ENCODE peak calls at places on chromosomes 1 and 21, in nine cellular contexts. I, G, Q, D, O, A, X, P and C are unnamed samples.

GRCh38 chr1:2631136-2632050 is 1.4 kb downstream of the MMEL1 start:
- DNase-seq in A (peak), I (no peak), G (no peak), X (no peak), D (no peak), O (no peak), Q (no peak), P (no peak), C (no peak)

GRCh38 chr1:241799414-241799813 is 48.6 kb upstream of the EXO1 start:
- DNase-seq in I (no peak), O (no peak), Q (no peak), P (peak), A (no peak), X (peak), D (no peak), G (no peak), C (no peak)

GRCh38 chr1:23417570-23417969 is 7.0 kb downstream of the TCEA3 start:
- DNase-seq in Q (no peak), I (peak), A (no peak), G (no peak), P (no peak), X (no peak), O (no peak), D (peak), C (no peak)

GRCh38 chr1:190747643-190748186 is 270.1 kb upstream of the BRINP3 start:
- DNase-seq in Q (no peak), O (peak), G (peak), P (peak), X (peak), I (no peak), D (no peak), A (no peak), C (no peak)

GRCh38 chr1:94237291-94238226 is at the start of gene ARHGAP29:
- DNase-seq in D (no peak), A (peak), X (peak), P (peak), I (peak), O (peak), G (peak), Q (peak), C (peak)

GRCh38 chr21:38869946-38870345 is 64.2 kb downstream of the ETS2 start:
- DNase-seq in P (peak), G (no peak), O (no peak), X (peak), A (no peak), D (no peak), Q (no peak), I (no peak), C (peak)

GRCh38 chr1:90510143-90510542 is 207.0 kb downstream of the BARHL2 start:
- DNase-seq in X (no peak), O (no peak), I (no peak), A (no peak), Q (no peak), D (no peak), G (no peak), P (no peak), C (no peak)

GRCh38 chr1:232547938-232548484 is 81.9 kb downstream of the SIPA1L2 start:
- DNase-seq in X (no peak), G (no peak), D (no peak), Q (no peak), O (no peak), I (no peak), P (peak), A (no peak), C (no peak)

GRCh38 chr1:213014642-213015041 is 1.0 kb downstream of the ANGEL2 start:
- DNase-seq in P (peak), D (no peak), A (no peak), I (peak), G (peak), X (peak), Q (no peak), O (peak), C (peak)

GRCh38 chr21:14864211-14865021 is 200.4 kb downstream of the NRIP1 start:
- DNase-seq in I (peak), A (no peak), Q (peak), G (peak), D (no peak), O (peak), P (peak), X (peak), C (peak)

GRCh38 chr1:36323636-36324321 is at the start of gene EVA1B:
- DNase-seq in D (no peak), P (peak), Q (peak), O (peak), A (no peak), X (peak), G (peak), I (peak), C (peak)

GRCh38 chr1:118503747-118504146 is 318.7 kb upstream of the SPAG17 start:
- DNase-seq in I (no peak), O (no peak), X (no peak), P (no peak), G (no peak), Q (no peak), A (no peak), D (no peak), C (no peak)

GRCh38 chr1:201480231-201481003 is 11.4 kb upstream of the PHLDA3 start:
- DNase-seq in Q (peak), X (peak), D (no peak), O (peak), P (no peak), G (no peak), I (no peak), A (peak), C (peak)

GRCh38 chr1:230160957-230161771 is 94.1 kb downstream of the GALNT2 start:
- DNase-seq in O (peak), D (no peak), I (no peak), G (peak), P (peak), X (no peak), Q (no peak), A (no peak), C (no peak)

GRCh38 chr1:119327436-119328155 is 41.0 kb upstream of the HAO2 start:
- DNase-seq in G (peak), A (no peak), Q (peak), D (peak), I (peak), X (peak), P (no peak), O (peak), C (peak)

GRCh38 chr1:4140821-4141220 is 240.7 kb upstream of the C1orf174 start:
- DNase-seq in Q (no peak), O (no peak), D (no peak), P (no peak), G (no peak), I (no peak), A (no peak), X (no peak), C (no peak)

GRCh38 chr1:23567629-23567995 is 8.3 kb upstream of the ID3 start:
- DNase-seq in O (no peak), G (no peak), I (no peak), Q (no peak), D (no peak), A (no peak), P (no peak), X (no peak), C (no peak)

GRCh38 chr21:34345892-34346291 is 17.9 kb upstream of the KCNE2 start:
- DNase-seq in Q (no peak), O (peak), A (no peak), X (no peak), I (no peak), D (no peak), P (peak), G (no peak), C (no peak)

GRCh38 chr1:94321662-94322061 is 84.3 kb upstream of the ARHGAP29 start:
- DNase-seq in P (no peak), A (no peak), Q (no peak), G (no peak), D (peak), X (no peak), I (peak), O (no peak), C (no peak)

GRCh38 chr1:201309420-201309819 is 26.1 kb downstream of the PKP1 start:
- DNase-seq in O (peak), Q (no peak), D (no peak), G (peak), I (peak), P (peak), A (peak), X (peak), C (peak)

GRCh38 chr21:42406201-42406601 is 2.5 kb downstream of the UBASH3A start:
- DNase-seq in I (no peak), X (no peak), P (no peak), D (no peak), G (no peak), A (no peak), Q (no peak), O (no peak), C (no peak)

GRCh38 chr1:91781916-91782622 is 103.9 kb downstream of the TGFBR3 start:
- DNase-seq in D (no peak), X (peak), O (peak), Q (no peak), A (no peak), P (peak), G (no peak), I (no peak), C (peak)

GRCh38 chr1:6321205-6321604 is 60.3 kb upstream of the GPR153 start:
- DNase-seq in G (no peak), I (no peak), O (no peak), D (no peak), Q (no peak), X (no peak), P (no peak), A (no peak), C (no peak)

GRCh38 chr1:182107218-182107617 is 45.7 kb upstream of the ZNF648 start:
- DNase-seq in G (no peak), O (no peak), I (no peak), Q (no peak), P (no peak), D (no peak), A (no peak), X (no peak), C (no peak)

GRCh38 chr1:52032785-52033131 is 852 bp downstream of the KTI12 start:
- DNase-seq in A (peak), O (peak), Q (peak), G (peak), P (peak), X (peak), D (no peak), I (peak), C (peak)

GRCh38 chr1:107277022-107277421 is 136.2 kb downstream of the NTNG1 start:
- DNase-seq in A (no peak), Q (no peak), G (peak), P (peak), D (peak), O (peak), I (peak), X (peak), C (peak)

GRCh38 chr1:148318123-148318899 is 164.8 kb downstream of the PPIAL4G start:
- DNase-seq in A (no peak), G (peak), O (peak), I (no peak), P (no peak), X (no peak), Q (peak), D (no peak), C (no peak)

GRCh38 chr1:200938955-200939354 is 44.3 kb downstream of the INAVA start:
- DNase-seq in G (peak), P (no peak), I (no peak), Q (no peak), D (no peak), O (peak), X (no peak), A (no peak), C (peak)

GRCh38 chr1:78329475-78329874 is 161.3 kb upstream of the PTGFR start:
- DNase-seq in X (no peak), D (no peak), Q (no peak), G (no peak), I (no peak), A (no peak), O (no peak), P (no peak), C (no peak)

GRCh38 chr1:240577095-240577494 is 34.9 kb downstream of the GREM2 start:
- DNase-seq in O (no peak), X (no peak), I (no peak), A (no peak), P (no peak), Q (no peak), D (no peak), G (no peak), C (no peak)

GRCh38 chr1:169610858-169611257 is 19.1 kb downstream of the SELP start:
- DNase-seq in D (no peak), O (no peak), X (no peak), P (no peak), G (no peak), A (no peak), Q (no peak), I (no peak), C (no peak)

GRCh38 chr1:115679141-115679611 is 37.4 kb downstream of the VANGL1 start:
- DNase-seq in P (peak), G (peak), Q (no peak), O (peak), A (no peak), X (peak), I (no peak), D (peak), C (peak)

GRCh38 chr1:150876111-150876434 is 326 bp downstream of the ARNT start:
- DNase-seq in D (peak), A (peak), X (peak), G (peak), I (no peak), O (peak), Q (no peak), P (peak), C (peak)

GRCh38 chr1:16153999-16154673 is 1.7 kb downstream of the EPHA2 start:
- DNase-seq in P (no peak), I (no peak), X (no peak), G (no peak), O (no peak), D (no peak), A (no peak), Q (no peak), C (no peak)

GRCh38 chr1:16153110-16153998 is 2.5 kb downstream of the EPHA2 start:
- DNase-seq in P (no peak), G (no peak), D (no peak), X (no peak), Q (no peak), O (no peak), A (no peak), I (no peak), C (no peak)

GRCh38 chr1:16158025-16158424 is 2.2 kb upstream of the EPHA2 start:
- DNase-seq in Q (no peak), O (no peak), D (no peak), A (no peak), P (no peak), I (no peak), X (no peak), G (no peak), C (no peak)

GRCh38 chr1:16156848-16157495 is 1.1 kb upstream of the EPHA2 start:
- DNase-seq in D (no peak), Q (no peak), X (no peak), G (peak), P (peak), A (no peak), O (peak), I (no peak), C (peak)

GRCh38 chr1:16155537-16156410 is at the start of gene EPHA2:
- DNase-seq in A (peak), G (peak), P (peak), Q (no peak), X (peak), O (peak), D (peak), I (peak), C (peak)
- H3K4me3 ChIP-seq in A (peak), G (peak), P (peak), Q (peak), X (peak), O (peak), D (peak), I (peak), C (peak)

GRCh38 chr1:44609768-44610526 is 64.3 kb downstream of the TMEM53 start:
- DNase-seq in D (no peak), Q (no peak), I (no peak), G (no peak), X (no peak), A (no peak), P (no peak), O (no peak), C (no peak)

GRCh38 chr1:44611419-44611818 is 62.9 kb downstream of the TMEM53 start:
- DNase-seq in A (no peak), Q (no peak), I (no peak), P (no peak), D (no peak), O (no peak), X (no peak), G (no peak), C (no peak)

GRCh38 chr1:44608141-44608540 is 66.1 kb downstream of the TMEM53 start:
- DNase-seq in G (no peak), P (no peak), X (no peak), O (no peak), A (no peak), D (no peak), I (no peak), Q (no peak), C (no peak)

GRCh38 chr1:44610527-44611148 is 63.6 kb downstream of the TMEM53 start:
- DNase-seq in G (no peak), I (no peak), O (no peak), D (no peak), Q (no peak), P (no peak), A (no peak), X (no peak), C (no peak)

DNA sequence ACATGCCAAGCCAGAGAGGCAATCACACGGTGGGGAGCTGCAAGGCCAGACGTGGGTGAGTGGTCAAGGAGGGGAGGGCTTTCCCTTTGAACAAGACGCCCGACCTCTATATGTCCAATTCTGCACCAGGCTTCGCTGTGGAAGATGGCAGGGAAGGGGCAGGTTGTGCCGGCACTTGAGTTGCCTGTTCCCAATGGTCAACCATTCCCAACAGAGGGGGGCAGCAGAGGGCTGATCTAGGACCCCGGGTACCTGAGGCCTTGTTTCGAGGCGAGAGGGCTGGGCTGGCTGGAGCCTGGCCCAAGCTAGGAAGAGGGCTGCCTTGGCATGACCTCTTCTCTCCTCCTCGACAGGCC is 64.9 kb downstream of the TMEM53 start:
- DNase-seq in O (peak), I (peak), Q (no peak), P (peak), G (peak), X (peak), A (no peak), D (no peak), C (peak)
- TF ChIP-seq CTCF in O (peak), I (peak), Q (peak), P (peak), G (peak), X (peak), A (peak), D (peak), C (peak)

GRCh38 chr1:1435911-1436633 is 582 bp downstream of the VWA1 start:
- DNase-seq in A (no peak), D (no peak), Q (no peak), I (peak), G (no peak), O (no peak), X (no peak), P (no peak), C (no peak)
- H3K4me3 ChIP-seq in A (peak), D (peak), Q (peak), I (peak), G (peak), O (peak), X (peak), P (peak), C (peak)

GRCh38 chr1:113073457-113073950 is 506 bp downstream of the LRIG2 start:
- DNase-seq in O (peak), A (peak), G (peak), P (peak), D (peak), X (no peak), I (peak), Q (no peak), C (peak)
- TF ChIP-seq CTCF in O (peak), A (no peak), G (peak), P (peak), D (peak), X (peak), I (peak), Q (peak), C (peak)

DNA sequence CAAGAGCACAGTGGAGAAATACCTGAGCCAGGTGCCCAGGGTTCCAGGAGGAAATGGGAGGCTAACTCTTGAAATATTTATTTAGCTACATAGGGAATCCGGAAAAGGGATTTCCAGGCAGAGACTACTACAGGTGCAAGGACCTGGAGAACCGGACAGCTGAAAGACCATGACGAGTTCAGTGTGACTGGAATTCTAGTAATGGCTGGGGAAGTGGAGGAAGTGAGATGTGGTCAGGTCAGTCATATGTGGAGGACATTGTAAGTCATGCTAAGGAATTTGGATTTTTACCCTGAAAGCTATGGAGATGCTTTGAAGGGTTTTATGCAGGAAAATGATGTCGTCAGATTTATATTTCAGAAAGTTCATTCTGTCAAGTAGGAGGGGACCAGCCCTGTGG is 1.8 kb downstream of the CAP1 start:
- DNase-seq in G (no peak), Q (no peak), D (no peak), O (no peak), X (no peak), P (peak), A (no peak), I (no peak), C (no peak)
- H3K4me3 ChIP-seq in G (peak), Q (peak), D (peak), O (peak), X (peak), P (no peak), A (no peak), I (peak), C (no peak)

GRCh38 chr1:154335351-154335714 is 10.0 kb downstream of the ATP8B2 start:
- DNase-seq in I (no peak), X (no peak), G (no peak), A (no peak), O (no peak), D (no peak), Q (no peak), P (no peak), C (no peak)
- TF ChIP-seq CTCF in I (peak), X (no peak), G (no peak), A (peak), O (no peak), D (no peak), Q (no peak), P (no peak), C (no peak)